ENCODE peak calls at places on chromosomes 11 and 22, in five cellular contexts. O is HepG2, L is K562, H is HCT116, P is SK-N-SH. F is an unnamed sample.

GRCh38 chr11:61489833-61490585 is 18.5 kb upstream of the LRRC10B start:
- DNase-seq in O (peak), H (no peak), P (peak), L (peak), F (peak)

GRCh38 chr11:67195971-67196418 is 70.3 kb upstream of the GRK2 start:
- DNase-seq in L (no peak), O (peak), P (no peak), H (no peak), F (no peak)

GRCh38 chr11:13009476-13009920 is 382 bp downstream of the RASSF10 start:
- DNase-seq in P (no peak), L (no peak), H (no peak), O (no peak), F (no peak)

GRCh38 chr22:29702931-29703594 is 16.7 kb upstream of the CABP7 start:
- DNase-seq in L (no peak), H (no peak), O (no peak), P (peak), F (no peak)

GRCh38 chr22:30234786-30235470 is 11.6 kb downstream of the LIF start:
- DNase-seq in H (no peak), O (no peak), P (no peak), L (no peak), F (no peak)

GRCh38 chr11:62931501-62932278 is 10.5 kb upstream of the CHRM1 start:
- DNase-seq in P (no peak), L (no peak), O (no peak), H (no peak), F (no peak)

GRCh38 chr22:50302041-50302541 is 5.4 kb downstream of the PLXNB2 start:
- DNase-seq in H (no peak), P (no peak), L (no peak), O (no peak), F (no peak)

GRCh38 chr11:16791494-16791961 is 53.1 kb downstream of the C11orf58 start:
- DNase-seq in O (peak), L (no peak), H (peak), P (no peak), F (no peak)

GRCh38 chr11:789951-790350 is at the start of gene CEND1:
- DNase-seq in H (no peak), P (peak), O (no peak), L (peak), F (no peak)

GRCh38 chr11:17219016-17219415 is 11.2 kb upstream of the PIK3C2A start:
- DNase-seq in O (no peak), L (no peak), P (no peak), H (no peak), F (no peak)

GRCh38 chr11:34274712-34275398 is 83.0 kb downstream of the ABTB2 start:
- DNase-seq in L (no peak), H (peak), O (no peak), P (peak), F (peak)

GRCh38 chr22:29470159-29470855 is 9.7 kb upstream of the NEFH start:
- DNase-seq in L (peak), P (peak), H (peak), O (peak), F (peak)

GRCh38 chr11:36362902-36363301 is 66.8 kb downstream of the PRR5L start:
- DNase-seq in P (no peak), O (no peak), H (no peak), L (no peak), F (no peak)

GRCh38 chr11:94028436-94028835 is 7.3 kb downstream of the HEPHL1 start:
- DNase-seq in L (no peak), P (no peak), O (no peak), H (no peak), F (no peak)

GRCh38 chr11:120019191-120019590 is 118.7 kb downstream of the TRIM29 start:
- DNase-seq in O (no peak), L (no peak), H (no peak), P (no peak), F (no peak)

GRCh38 chr11:5232150-5232549 is 2.1 kb downstream of the HBD start:
- DNase-seq in L (no peak), H (no peak), O (no peak), P (no peak), F (no peak)

GRCh38 chr11:60763692-60764369 is 7.2 kb downstream of the MS4A15 start:
- DNase-seq in O (no peak), H (no peak), L (no peak), P (no peak), F (no peak)

GRCh38 chr11:21567628-21568290 is 625.1 kb upstream of the ANO5 start:
- DNase-seq in P (no peak), O (no peak), H (no peak), L (no peak), F (no peak)

GRCh38 chr11:115990004-115990447 is 485.8 kb upstream of the CADM1 start:
- DNase-seq in O (no peak), L (peak), P (peak), H (no peak), F (peak)

GRCh38 chr11:121372671-121373429 is 79.3 kb upstream of the SORL1 start:
- DNase-seq in H (no peak), P (no peak), O (no peak), L (no peak), F (no peak)

GRCh38 chr22:21615731-21616130 is 14.1 kb downstream of the YDJC start:
- DNase-seq in O (no peak), P (no peak), L (no peak), H (no peak), F (no peak)
- TF ChIP-seq JUND in O (no peak), P (no peak), L (no peak), H (no peak), F (no peak)

GRCh38 chr22:23889620-23890019 is 4.6 kb upstream of the MIF start:
- DNase-seq in H (no peak), O (no peak), P (no peak), L (no peak), F (no peak)

GRCh38 chr22:23882370-23882769 is 11.8 kb upstream of the MIF start:
- DNase-seq in O (no peak), P (no peak), L (no peak), H (no peak), F (no peak)

GRCh38 chr22:23883658-23884057 is 10.5 kb upstream of the MIF start:
- DNase-seq in P (no peak), L (no peak), O (no peak), H (no peak), F (no peak)

GRCh38 chr22:23888615-23889401 is 5.4 kb upstream of the MIF start:
- DNase-seq in L (peak), O (peak), H (no peak), P (peak), F (no peak)

DNA sequence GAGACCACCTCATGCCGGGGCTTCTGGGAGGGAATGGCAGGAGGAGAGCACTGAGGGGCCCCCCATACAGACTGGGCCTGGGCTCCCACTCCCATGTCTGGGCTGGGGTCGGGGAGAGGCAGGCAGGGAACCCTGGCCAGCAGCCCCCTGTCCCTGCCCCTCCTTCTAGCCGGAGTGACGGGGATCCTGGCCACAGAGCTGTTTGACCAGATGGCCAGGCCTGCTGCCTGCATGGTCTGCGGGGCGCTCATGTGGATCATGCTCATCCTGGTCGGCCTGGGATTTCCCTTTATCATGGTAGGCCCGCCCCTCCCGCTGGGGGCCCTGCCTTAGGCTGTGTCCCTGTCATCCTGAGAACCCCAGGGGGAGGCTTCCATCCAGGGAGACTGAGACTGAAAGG is 10.1 kb upstream of the MIF start:
- DNase-seq in H (no peak), P (peak), L (no peak), O (no peak), F (no peak)
- TF ChIP-seq JUND in H (no peak), P (no peak), L (no peak), O (no peak), F (no peak)

DNA sequence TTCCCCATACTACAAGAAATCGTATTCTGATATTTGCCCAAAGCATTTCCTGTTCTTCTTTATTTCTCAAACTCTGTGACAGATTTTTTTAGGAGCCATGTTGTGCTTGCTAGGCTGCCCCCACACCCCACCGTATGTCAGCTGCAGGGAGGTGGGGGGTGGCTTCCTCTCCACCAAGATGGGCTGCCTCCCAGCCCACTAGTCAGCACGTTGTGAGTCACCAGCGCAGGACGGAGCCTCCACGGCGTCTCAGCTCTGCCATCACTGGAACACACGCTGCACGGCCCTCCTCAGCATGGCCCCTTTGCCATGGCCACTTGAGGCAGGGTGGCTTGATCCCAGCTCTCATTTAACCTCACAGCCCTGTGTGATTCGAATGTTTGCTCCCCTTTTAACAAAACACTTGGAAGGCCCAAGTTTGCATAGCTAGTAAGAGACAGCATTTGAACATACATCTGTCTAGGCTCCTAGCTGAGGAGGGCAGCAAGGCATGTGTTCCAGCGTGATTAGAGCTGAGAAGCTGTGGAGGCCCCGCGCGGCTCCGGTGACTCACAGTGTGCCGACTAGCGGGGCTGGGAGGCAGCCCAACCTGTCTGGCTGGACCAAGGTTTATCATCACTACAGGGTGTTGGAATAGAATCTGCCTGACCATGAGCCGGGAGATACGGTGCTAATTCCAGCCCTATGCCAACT is 180.7 kb upstream of the NCAM1 start:
- DNase-seq in L (no peak), P (no peak), H (no peak), O (no peak), F (no peak)
- TF ChIP-seq JUND in L (no peak), P (peak), H (no peak), O (no peak), F (no peak)

GRCh38 chr11:95577716-95578460 is 211.7 kb downstream of the FAM76B start:
- DNase-seq in H (no peak), P (no peak), O (no peak), L (no peak), F (no peak)
- TF ChIP-seq JUND in H (no peak), P (no peak), O (no peak), L (no peak), F (no peak)

F was measured in T47D.